ENCODE peak calls at places on chromosomes 16 and 17, in ten cellular contexts. F, E, K, H, N, V, Y, S, J and T are unnamed samples.

GRCh38 chr17:73318861-73319260 is 7.1 kb upstream of the CDC42EP4 start:
- DNase-seq in N (no peak), E (no peak), V (no peak), K (no peak), J (no peak), H (no peak), Y (no peak), F (no peak), S (no peak), T (no peak)

GRCh38 chr17:74877592-74878543 is 5.1 kb upstream of the FDXR start:
- DNase-seq in E (no peak), J (no peak), K (peak), V (no peak), H (no peak), N (no peak), S (no peak), F (no peak), Y (no peak), T (peak)

GRCh38 chr17:75487351-75488070 is 27.8 kb downstream of the CASKIN2 start:
- DNase-seq in F (no peak), H (no peak), K (no peak), V (no peak), J (no peak), N (no peak), S (no peak), E (peak), Y (no peak), T (no peak)

GRCh38 chr16:75188832-75189477 is 18.0 kb downstream of the CTRB2 start:
- DNase-seq in J (no peak), N (no peak), E (no peak), K (no peak), Y (no peak), V (no peak), S (no peak), F (no peak), H (no peak), T (no peak)

GRCh38 chr16:3148256-3149192 is 13.7 kb downstream of the ZNF213 start:
- DNase-seq in E (no peak), S (no peak), J (no peak), N (no peak), Y (no peak), F (no peak), V (no peak), H (no peak), K (no peak), T (no peak)

GRCh38 chr17:3401786-3402185 is 3.6 kb upstream of the OR1E1 start:
- DNase-seq in F (no peak), V (no peak), Y (no peak), J (no peak), H (no peak), E (no peak), S (no peak), K (no peak), N (no peak), T (peak)

GRCh38 chr17:68783861-68784260 is 171.3 kb downstream of the ABCA8 start:
- DNase-seq in N (no peak), E (no peak), Y (no peak), V (peak), F (no peak), S (no peak), K (no peak), H (no peak), J (no peak), T (no peak)

GRCh38 chr16:1169285-1170075 is 16.6 kb downstream of the CACNA1H start:
- DNase-seq in K (no peak), E (no peak), F (no peak), N (no peak), Y (no peak), J (no peak), V (no peak), H (no peak), S (no peak), T (no peak)

GRCh38 chr16:89324056-89325010 is 106.8 kb downstream of the ZNF778 start:
- DNase-seq in V (no peak), K (no peak), S (no peak), E (peak), F (no peak), N (no peak), Y (no peak), H (peak), J (peak), T (peak)

GRCh38 chr17:41697122-41697962 is 8.7 kb downstream of the EIF1 start:
- DNase-seq in E (no peak), K (peak), J (peak), S (peak), H (no peak), V (no peak), F (peak), N (no peak), Y (peak), T (peak)

GRCh38 chr17:76670020-76670707 is 26.6 kb upstream of the ST6GALNAC1 start:
- DNase-seq in S (no peak), E (no peak), K (peak), F (no peak), H (no peak), J (no peak), V (no peak), Y (no peak), N (no peak), T (no peak)

GRCh38 chr16:19704321-19705130 is 13.5 kb downstream of the KNOP1 start:
- DNase-seq in J (peak), H (no peak), F (peak), E (no peak), V (no peak), N (no peak), Y (no peak), K (no peak), S (no peak), T (peak)

GRCh38 chr16:49900875-49901274 is 45.0 kb upstream of the ZNF423 start:
- DNase-seq in S (no peak), H (no peak), Y (no peak), E (no peak), J (no peak), V (no peak), K (no peak), N (no peak), F (no peak), T (no peak)

GRCh38 chr17:9050801-9051401 is 29.6 kb downstream of the NTN1 start:
- DNase-seq in K (no peak), V (no peak), Y (no peak), J (peak), H (no peak), S (no peak), E (no peak), N (no peak), F (no peak), T (no peak)

GRCh38 chr16:19524356-19524865 is 669 bp downstream of the CCP110 start:
- DNase-seq in V (no peak), E (no peak), N (no peak), S (no peak), Y (no peak), K (no peak), H (no peak), J (peak), F (no peak), T (peak)

GRCh38 chr16:62041401-62041800 is 5.2 kb upstream of the CDH8 start:
- DNase-seq in J (peak), N (no peak), H (no peak), K (no peak), F (no peak), V (peak), S (no peak), E (no peak), Y (no peak), T (peak)

GRCh38 chr17:4900231-4901107 is 1.1 kb downstream of the C17orf107 start:
- DNase-seq in Y (no peak), N (peak), V (no peak), F (peak), H (no peak), K (peak), E (peak), S (no peak), J (no peak), T (no peak)

GRCh38 chr16:9039208-9039607 is 52.2 kb upstream of the HAPSTR1 start:
- DNase-seq in H (no peak), N (no peak), F (no peak), J (no peak), S (no peak), K (no peak), Y (no peak), E (no peak), V (no peak), T (peak)

GRCh38 chr17:18176152-18176551 is 7.5 kb upstream of the ALKBH5 start:
- DNase-seq in J (no peak), K (no peak), E (no peak), V (no peak), H (no peak), S (no peak), N (no peak), F (no peak), Y (peak), T (no peak)